ENCODE peak calls at places on chromosomes 2 and 18, in six cellular contexts. P, S, R, Q, U and L are unnamed samples.

GRCh38 chr18:48814490-48815181 is 136.1 kb downstream of the SMAD7 start:
- DNase-seq in Q (peak; percentile 12), U (peak; percentile 36), P (no peak), R (no peak), S (no peak), L (no peak)

GRCh38 chr18:49024808-49025361 is 74.1 kb upstream of the SMAD7 start:
- DNase-seq in Q (no peak), S (no peak), R (peak; percentile 6), P (no peak), U (no peak), L (peak; percentile 40)

GRCh38 chr2:7835693-7836680 is 845.9 kb upstream of the ID2 start:
- DNase-seq in S (no peak), U (no peak), Q (no peak), R (no peak), P (no peak), L (peak; percentile 9)

GRCh38 chr18:1779587-1779986 is 791.7 kb downstream of the METTL4 start:
- DNase-seq in S (no peak), R (no peak), Q (no peak), P (no peak), U (no peak), L (no peak)

GRCh38 chr2:141020346-141020745 is 1110.5 kb downstream of the LRP1B start:
- DNase-seq in R (no peak), S (no peak), Q (no peak), P (no peak), U (no peak), L (no peak)

GRCh38 chr18:58882681-58883080 is 18.0 kb downstream of the ZNF532 start:
- DNase-seq in R (no peak), U (no peak), S (no peak), Q (no peak), P (peak; percentile 51), L (no peak)

GRCh38 chr2:134778372-134778771 is 59.6 kb upstream of the TMEM163 start:
- DNase-seq in Q (no peak), P (no peak), S (no peak), U (no peak), R (no peak), L (no peak)

GRCh38 chr2:222304737-222305509 is 6.1 kb upstream of the PAX3 start:
- DNase-seq in R (no peak), U (no peak), Q (no peak), S (no peak), P (no peak), L (peak; percentile 79)

GRCh38 chr2:200765995-200766660 is 45.6 kb upstream of the BZW1 start:
- DNase-seq in U (no peak), P (peak; percentile 68), Q (no peak), R (no peak), S (no peak), L (no peak)

GRCh38 chr2:158202151-158202778 is 100.6 kb downstream of the UPP2 start:
- DNase-seq in S (peak; percentile 17), P (peak; percentile 32), U (no peak), R (peak; percentile 21), Q (no peak), L (peak; percentile 79)

GRCh38 chr2:203705184-203705583 is 1.3 kb upstream of the CD28 start:
- DNase-seq in S (no peak), R (no peak), P (no peak), Q (no peak), U (no peak), L (no peak)

GRCh38 chr18:71942433-71942832 is 601.7 kb downstream of the CBLN2 start:
- DNase-seq in S (no peak), U (no peak), R (no peak), P (no peak), Q (no peak), L (no peak)

GRCh38 chr18:30999186-30999585 is 43.4 kb downstream of the DSC3 start:
- DNase-seq in P (no peak), R (no peak), Q (no peak), U (no peak), S (peak; percentile 3), L (no peak)

GRCh38 chr2:224369028-224369632 is 32.8 kb downstream of the FAM124B start:
- DNase-seq in P (no peak), U (no peak), R (peak; percentile 71), S (peak; percentile 67), Q (no peak), L (peak; percentile 84)

GRCh38 chr18:70464343-70465114 is 175.7 kb downstream of the SOCS6 start:
- DNase-seq in Q (no peak), P (peak; percentile 59), R (peak; percentile 82), U (peak; percentile 88), S (peak; percentile 78), L (peak; percentile 77)

GRCh38 chr18:3995476-3996102 is 459.5 kb downstream of the DLGAP1 start:
- DNase-seq in S (peak; percentile 78), Q (no peak), P (peak; percentile 39), U (peak; percentile 58), R (peak; percentile 87), L (peak; percentile 74)

GRCh38 chr18:64720781-64721464 is 572.0 kb upstream of the LINC00305 start:
- DNase-seq in P (no peak), R (peak; percentile 42), S (no peak), U (no peak), Q (no peak), L (peak; percentile 65)

GRCh38 chr2:197600306-197600705 is 75.1 kb downstream of the RFTN2 start:
- DNase-seq in U (no peak), R (no peak), Q (no peak), S (no peak), P (no peak), L (no peak)

GRCh38 chr2:1800306-1800705 is 56.0 kb upstream of the PXDN start:
- DNase-seq in P (no peak), U (no peak), S (no peak), Q (no peak), R (no peak), L (no peak)

GRCh38 chr18:63907649-63908048 is at the start of gene SERPINB10:
- DNase-seq in Q (no peak), R (no peak), P (no peak), U (no peak), S (no peak), L (no peak)

GRCh38 chr2:127570282-127571250 is 35.1 kb downstream of the MYO7B start:
- DNase-seq in U (peak; percentile 79), P (peak; percentile 63), Q (no peak), S (no peak), R (no peak), L (no peak)

GRCh38 chr18:42801706-42802105 is 313.8 kb downstream of the RIT2 start:
- DNase-seq in R (no peak), P (peak; percentile 54), U (no peak), S (peak; percentile 63), Q (no peak), L (no peak)
- H3K4me1 ChIP-seq in R (no peaks in the 10 kb centered on the region), P (no peaks in the 10 kb centered on the region), U (no peaks in the 10 kb centered on the region), S (no peaks in the 10 kb centered on the region), Q (no peaks in the 10 kb centered on the region), L (no peaks in the 10 kb centered on the region)

GRCh38 chr2:119803101-119803500 is 43.4 kb downstream of the PTPN4 start:
- DNase-seq in Q (no peak), R (no peak), S (no peak), P (no peak), U (no peak), L (no peak)
- H3K4me1 ChIP-seq in Q (no peaks in the 10 kb centered on the region), R (no peaks in the 10 kb centered on the region), S (no peaks in the 10 kb centered on the region), P (no peaks in the 10 kb centered on the region), U (no peaks in the 10 kb centered on the region), L (no peaks in the 10 kb centered on the region)

DNA sequence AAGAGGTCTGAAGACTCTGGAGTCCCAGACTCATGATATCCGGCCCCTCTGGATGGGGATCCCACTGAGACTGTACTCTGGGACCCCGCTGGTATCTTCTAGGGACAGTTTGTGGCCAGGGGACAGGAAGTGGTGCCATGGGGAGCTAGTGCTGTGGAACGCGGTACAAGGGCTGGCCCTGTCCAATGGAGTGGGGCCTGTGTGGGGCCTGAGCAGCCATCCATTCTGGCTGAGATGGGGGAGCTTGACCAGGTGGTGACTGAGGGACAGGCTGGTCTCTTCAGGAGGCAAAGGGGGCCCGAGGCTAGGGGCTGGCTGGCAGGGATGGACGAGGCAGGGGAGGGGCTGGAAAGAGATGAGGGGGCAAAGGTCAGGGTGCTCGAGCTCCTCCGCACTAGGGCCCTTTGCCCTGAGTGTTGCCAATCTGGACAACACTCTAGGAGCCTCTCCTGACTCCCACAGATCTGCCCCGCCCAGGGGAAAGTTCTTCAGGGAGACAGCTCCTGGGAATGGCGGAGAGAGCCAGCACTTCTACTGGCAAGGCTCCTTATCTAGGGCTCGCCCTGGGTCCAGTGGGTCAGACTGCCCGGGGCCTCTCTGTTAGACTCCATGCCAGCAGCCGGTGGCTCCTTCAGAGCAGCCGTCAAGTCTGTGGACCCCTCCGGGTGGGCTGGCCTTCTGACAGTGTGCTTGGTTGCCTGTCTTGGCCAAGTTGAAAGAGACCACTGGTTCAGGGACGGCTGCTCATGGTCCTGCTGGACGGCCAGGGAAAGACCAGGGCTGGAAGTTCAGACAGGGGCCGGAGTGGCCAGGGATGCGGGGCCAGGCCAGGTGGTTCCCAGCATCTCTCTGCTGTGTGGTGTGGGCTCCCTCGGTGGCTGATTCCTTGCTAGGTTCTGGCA is 12.3 kb downstream of the MALL start:
- DNase-seq in U (no peak), Q (no peak), P (no peak), R (peak; percentile 37), S (no peak), L (no peak)
- H3K4me1 ChIP-seq in U (peaks cover 18% of the 10 kb centered on the region), Q (peaks cover 9% of the 10 kb centered on the region), P (peaks cover 67% of the 10 kb centered on the region), R (peaks cover 36% of the 10 kb centered on the region), S (no peaks in the 10 kb centered on the region), L (peaks cover 8% of the 10 kb centered on the region)

DNA sequence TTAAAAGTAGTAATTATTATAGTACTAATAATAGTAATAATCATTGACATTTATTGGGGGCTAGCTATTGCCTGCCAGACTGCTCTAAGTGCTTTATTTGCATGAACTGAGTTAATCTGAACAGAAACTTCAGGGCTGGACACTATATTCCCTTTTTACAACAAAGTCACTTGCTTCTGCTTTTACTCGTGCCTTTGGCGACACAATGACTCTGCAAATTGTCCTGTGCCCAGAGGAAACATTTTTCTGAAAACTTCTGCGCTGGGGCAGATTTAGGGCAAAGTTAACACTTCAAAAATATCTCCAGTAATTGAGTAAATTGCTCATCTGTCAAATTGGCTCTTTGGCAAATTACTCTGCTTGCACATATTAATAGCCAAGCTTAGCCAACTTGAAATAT is 36.5 kb downstream of the BMP10 start:
- DNase-seq in P (no peak), U (no peak), Q (no peak), S (no peak), R (no peak), L (no peak)
- H3K4me1 ChIP-seq in P (peaks cover 27% of the 10 kb centered on the region), U (no peaks in the 10 kb centered on the region), Q (peaks cover 9% of the 10 kb centered on the region), S (peaks cover 6% of the 10 kb centered on the region), R (peaks cover under 1% of the 10 kb centered on the region), L (peaks cover 30% of the 10 kb centered on the region)

GRCh38 chr2:9630001-9630749 is 622 bp downstream of the YWHAQ start:
- DNase-seq in R (peak; percentile 89), S (peak; percentile 78), U (peak; percentile 87), P (no peak), Q (peak; percentile 70), L (peak; percentile 79)
- H3K4me1 ChIP-seq in R (peaks cover 39% of the 10 kb centered on the region), S (peaks cover 35% of the 10 kb centered on the region), U (peaks cover 3% of the 10 kb centered on the region), P (peaks cover 25% of the 10 kb centered on the region), Q (peaks cover 18% of the 10 kb centered on the region), L (peaks cover 16% of the 10 kb centered on the region)